ENCODE peak calls at places on chromosomes 3 and 15, in eight cellular contexts. B is neuronal stem cell, K is adrenal gland, M is uterus, R is SJSA1, C is heart left ventricle, E is ovary, N is lower lobe of right lung. J is an unnamed sample.

GRCh38 chr3:22977650-22978289 is 225.4 kb upstream of the UBE2E2 start:
- DNase-seq in B (no peak), K (no peak), M (no peak), R (no peak), C (no peak), E (no peak), N (no peak), J (no peak)

GRCh38 chr3:160130950-160131349 is 94.3 kb upstream of the C3orf80 start:
- DNase-seq in B (no peak), K (no peak), M (no peak), R (no peak), C (no peak), E (no peak), N (no peak), J (no peak)

GRCh38 chr3:72606005-72606800 is 242.0 kb downstream of the SHQ1 start:
- DNase-seq in B (no peak), K (no peak), M (no peak), R (no peak), C (no peak), E (no peak), N (no peak), J (no peak)

GRCh38 chr3:190338717-190339116 is 16.5 kb upstream of the CLDN1 start:
- DNase-seq in B (no peak), K (peak; percentile 49), M (no peak), R (no peak), C (no peak), E (no peak), N (no peak), J (no peak)

GRCh38 chr3:112653881-112654300 is 12.9 kb upstream of the CCDC80 start:
- DNase-seq in B (no peak), K (no peak), M (peak; percentile 52), R (peak; percentile 89), C (peak; percentile 71), E (peak; percentile 46), N (peak; percentile 46), J (no peak)

GRCh38 chr15:66883322-66883911 is 181.4 kb downstream of the SMAD6 start:
- DNase-seq in B (peak; percentile 84), K (peak; percentile 95), M (peak; percentile 94), R (peak; percentile 99), C (peak; percentile 91), E (peak; percentile 85), N (peak; percentile 73), J (peak; percentile 91)

GRCh38 chr3:123143669-123144411 is 57.9 kb upstream of the SEC22A start:
- DNase-seq in B (no peak), K (peak; percentile 76), M (no peak), R (peak; percentile 86), C (no peak), E (no peak), N (no peak), J (no peak)

GRCh38 chr3:40574661-40575060 is 49.9 kb downstream of the ZNF621 start:
- DNase-seq in B (no peak), K (no peak), M (no peak), R (peak; percentile 2), C (no peak), E (no peak), N (no peak), J (no peak)

GRCh38 chr3:13301295-13301987 is 118.7 kb downstream of the NUP210 start:
- DNase-seq in B (no peak), K (peak; percentile 26), M (no peak), R (peak; percentile 12), C (no peak), E (no peak), N (peak; percentile 24), J (no peak)

GRCh38 chr15:67828969-67829646 is 3.8 kb downstream of the SKOR1 start:
- DNase-seq in B (no peak), K (no peak), M (no peak), R (no peak), C (no peak), E (no peak), N (no peak), J (no peak)

GRCh38 chr3:194103475-194103874 is 32.5 kb upstream of the HES1 start:
- DNase-seq in B (no peak), K (no peak), M (no peak), R (no peak), C (no peak), E (no peak), N (no peak), J (no peak)

GRCh38 chr15:74245342-74245931 is 9.3 kb downstream of the CCDC33 start:
- DNase-seq in B (no peak), K (no peak), M (no peak), R (no peak), C (no peak), E (no peak), N (no peak), J (no peak)

DNA sequence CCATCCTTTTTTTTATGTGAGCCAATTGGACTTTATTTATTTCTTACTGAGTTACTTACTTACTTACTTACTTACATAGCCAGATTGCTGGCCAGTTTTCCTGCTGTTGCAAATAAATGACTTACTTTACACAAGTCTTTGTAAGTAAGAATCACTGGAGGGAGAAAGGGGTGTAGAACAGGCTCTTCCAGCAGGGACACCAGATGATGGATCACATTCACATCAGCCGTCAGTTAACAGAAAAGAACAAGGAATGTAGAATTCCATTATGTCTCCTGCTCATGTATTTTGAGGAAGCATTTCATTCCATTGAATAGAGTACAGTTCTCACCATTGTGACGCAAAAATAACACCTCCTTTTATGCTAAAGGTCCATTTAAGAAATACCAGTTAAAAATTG is 188.7 kb downstream of the FNDC3B start:
- DNase-seq in B (no peak), K (no peak), M (no peak), R (no peak), C (no peak), E (no peak), N (no peak), J (no peak)
- H3K36me3 ChIP-seq in B (peaks cover 40% of the 10 kb centered on the region), K (peaks cover 10% of the 10 kb centered on the region), M (no peaks in the 10 kb centered on the region), R (peaks cover 32% of the 10 kb centered on the region), C (no peaks in the 10 kb centered on the region), E (no peaks in the 10 kb centered on the region), N (peaks cover 21% of the 10 kb centered on the region), J (peaks cover 5% of the 10 kb centered on the region)

GRCh38 chr15:25092661-25093060 is 137.9 kb downstream of the SNRPN start:
- DNase-seq in B (no peak), K (no peak), M (no peak), R (no peak), C (no peak), E (no peak), N (no peak), J (no peak)

GRCh38 chr15:25094519-25094918 is 139.7 kb downstream of the SNRPN start:
- DNase-seq in B (no peak), K (no peak), M (no peak), R (no peak), C (no peak), E (no peak), N (no peak), J (no peak)

GRCh38 chr15:25095179-25095578 is 140.4 kb downstream of the SNRPN start:
- DNase-seq in B (no peak), K (no peak), M (no peak), R (no peak), C (no peak), E (no peak), N (no peak), J (no peak)

GRCh38 chr15:25093455-25094029 is 138.8 kb downstream of the SNRPN start:
- DNase-seq in B (no peak), K (no peak), M (no peak), R (no peak), C (no peak), E (no peak), N (no peak), J (no peak)

DNA sequence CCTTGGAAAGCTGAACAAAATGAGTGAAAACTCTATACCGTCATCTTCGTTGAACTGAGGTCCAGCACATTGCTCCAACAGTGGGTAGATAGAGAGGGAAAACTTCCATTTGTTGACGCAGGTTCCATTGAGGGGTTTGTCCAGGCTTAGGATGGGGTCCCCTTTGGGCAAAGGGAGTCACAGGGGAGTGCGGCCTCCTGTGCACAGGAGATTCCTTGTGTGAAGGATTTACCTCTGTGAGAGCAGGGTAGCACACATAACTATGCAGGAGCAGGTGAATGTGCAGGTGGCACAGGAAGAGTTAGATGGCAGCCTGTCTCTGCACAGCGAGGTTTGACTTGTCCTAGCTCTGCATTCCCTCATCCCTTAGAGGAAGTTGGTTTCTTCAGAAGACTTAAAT is 139.3 kb downstream of the SNRPN start:
- DNase-seq in B (no peak), K (no peak), M (no peak), R (no peak), C (no peak), E (no peak), N (no peak), J (no peak)
- H3K9me3 ChIP-seq in B (peaks cover 58% of the 10 kb centered on the region), K (peaks cover 15% of the 10 kb centered on the region), M (no peaks in the 10 kb centered on the region), R (peaks cover 6% of the 10 kb centered on the region), C (peaks cover 9% of the 10 kb centered on the region), E (peaks cover 3% of the 10 kb centered on the region), N (peaks cover 100% of the 10 kb centered on the region), J (peaks cover 29% of the 10 kb centered on the region)

DNA sequence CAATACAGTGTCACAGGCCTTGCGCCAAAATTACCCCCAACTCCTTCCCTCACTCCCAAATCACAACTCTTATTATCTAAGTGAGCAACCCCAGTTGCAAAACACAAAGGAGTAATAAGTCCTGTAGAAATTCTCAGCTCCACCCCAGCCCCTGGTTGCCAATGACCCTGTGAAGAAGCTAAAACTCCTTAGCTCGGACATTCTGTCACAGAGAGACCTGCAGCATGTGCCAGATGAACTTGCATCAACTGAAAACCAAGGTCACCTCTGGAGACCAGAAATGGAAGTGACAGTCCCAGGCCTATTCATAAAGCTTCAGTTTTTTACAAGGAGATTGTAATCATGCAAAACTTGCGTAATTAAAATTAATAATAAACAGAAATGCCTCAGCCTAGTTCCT is 55.2 kb downstream of the RBPMS2 start:
- DNase-seq in B (no peak), K (peak; percentile 87), M (no peak), R (no peak), C (no peak), E (no peak), N (no peak), J (no peak)
- H3K27ac ChIP-seq in B (no peak overlapping the region), K (peak overlapping the region; percentile 25), M (peak overlapping the region; percentile 10), R (no peak overlapping the region), C (peak overlapping the region; percentile 96), E (no peak overlapping the region), N (no peak overlapping the region), J (no peak overlapping the region)

GRCh38 chr15:41051139-41051538 is 64.9 kb downstream of the INO80 start:
- DNase-seq in B (no peak), K (no peak), M (no peak), R (no peak), C (no peak), E (no peak), N (no peak), J (no peak)

GRCh38 chr15:41056810-41057209 is 59.3 kb downstream of the INO80 start:
- DNase-seq in B (no peak), K (no peak), M (no peak), R (no peak), C (no peak), E (no peak), N (no peak), J (no peak)

GRCh38 chr15:41061667-41062066 is 54.4 kb downstream of the INO80 start:
- DNase-seq in B (no peak), K (no peak), M (no peak), R (no peak), C (no peak), E (no peak), N (no peak), J (no peak)

DNA sequence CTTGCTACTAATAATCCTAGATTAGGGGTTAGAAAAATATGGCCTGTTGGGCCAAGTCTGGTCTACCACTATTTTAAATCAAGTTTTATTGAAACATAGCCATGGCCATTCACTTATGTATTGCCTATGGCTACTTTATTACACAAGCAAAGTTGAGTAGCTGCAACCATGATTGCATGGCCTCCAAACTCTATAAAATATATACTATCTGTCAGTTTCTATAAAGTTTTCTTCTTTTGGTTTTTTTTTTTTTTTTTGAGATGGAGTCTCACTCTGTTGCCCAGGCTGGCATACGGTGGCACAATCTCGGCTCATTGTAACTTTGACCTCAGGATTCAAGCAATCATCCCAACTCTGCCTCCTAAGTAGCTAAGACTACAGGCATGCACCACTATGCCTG is 60.4 kb downstream of the INO80 start:
- DNase-seq in B (no peak), K (no peak), M (no peak), R (no peak), C (no peak), E (no peak), N (no peak), J (no peak)
- H3K36me3 ChIP-seq in B (peaks cover 95% of the 10 kb centered on the region), K (peaks cover 80% of the 10 kb centered on the region), M (no peaks in the 10 kb centered on the region), R (peaks cover 90% of the 10 kb centered on the region), C (no peaks in the 10 kb centered on the region), E (no peaks in the 10 kb centered on the region), N (peaks cover 100% of the 10 kb centered on the region), J (peaks cover 42% of the 10 kb centered on the region)